ENCODE peak calls at places on chromosome 2, in seven cellular contexts. F is AG10803, Q is HT-29, B is GM06990, Y is K562, I is HuH-7.5, A is amniotic stem cell. P is an unnamed sample.
A peak's percentile ranks its signal among the peaks of the same experiment; 100 is the strongest.

GRCh38 chr2:44972771-44973535 is 31.5 kb downstream of the SIX3 start:
- DNase-seq in A (no peak), Q (no peak), B (no peak), Y (no peak), F (no peak), I (no peak), P (no peak)

GRCh38 chr2:109545828-109546713 is 67.7 kb downstream of the SEPTIN10 start:
- DNase-seq in Q (peak; percentile 81), A (peak; percentile 24), I (no peak), B (peak; percentile 52), F (peak; percentile 49), Y (peak; percentile 48), P (peak; percentile 49)

GRCh38 chr2:220228310-220229006 is 601.0 kb downstream of the SLC4A3 start:
- DNase-seq in Q (peak; percentile 93), I (no peak), Y (no peak), A (peak; percentile 85), F (peak; percentile 95), B (no peak), P (no peak)

GRCh38 chr2:25044990-25045389 is 3.1 kb downstream of the EFR3B start:
- DNase-seq in F (no peak), I (no peak), Y (no peak), Q (no peak), A (no peak), B (no peak), P (no peak)

GRCh38 chr2:25362564-25363145 is 20.9 kb upstream of the DNMT3A start:
- DNase-seq in F (no peak), B (peak; percentile 87), Q (no peak), I (no peak), A (no peak), Y (no peak), P (peak; percentile 85)

GRCh38 chr2:186503827-186504606 is 18.0 kb downstream of the ZC3H15 start:
- DNase-seq in Y (no peak), A (no peak), Q (peak; percentile 63), F (peak; percentile 56), I (no peak), B (no peak), P (peak; percentile 11)

GRCh38 chr2:54015809-54016703 is 45.3 kb upstream of the PSME4 start:
- DNase-seq in Q (no peak), I (no peak), Y (no peak), F (peak; percentile 89), A (peak; percentile 7), B (no peak), P (no peak)

GRCh38 chr2:98063289-98063688 is 23.7 kb upstream of the VWA3B start:
- DNase-seq in B (no peak), Q (no peak), F (no peak), A (no peak), I (no peak), Y (no peak), P (no peak)

GRCh38 chr2:238100049-238100820 is at the start of gene ESPNL:
- DNase-seq in F (no peak), A (no peak), B (no peak), Q (no peak), I (no peak), Y (peak; percentile 34), P (no peak)

GRCh38 chr2:9939587-9940485 is 11.7 kb upstream of the GRHL1 start:
- DNase-seq in B (no peak), Y (no peak), F (no peak), A (no peak), Q (no peak), I (no peak), P (no peak)

GRCh38 chr2:43874776-43875451 is 36.1 kb downstream of the ABCG8 start:
- DNase-seq in A (no peak), B (no peak), Q (no peak), Y (no peak), I (no peak), F (no peak), P (no peak)

GRCh38 chr2:118059919-118060478 is 28.3 kb upstream of the INSIG2 start:
- DNase-seq in B (peak; percentile 45), I (no peak), F (peak; percentile 99), A (no peak), Y (no peak), Q (peak; percentile 54), P (no peak)

GRCh38 chr2:3340144-3340543 is 37.5 kb downstream of the EIPR1 start:
- DNase-seq in Q (no peak), A (no peak), Y (no peak), I (no peak), B (no peak), F (no peak), P (no peak)

GRCh38 chr2:183244300-183244849 is 120.1 kb downstream of the NUP35 start:
- DNase-seq in B (no peak), Q (no peak), Y (no peak), A (no peak), I (no peak), F (no peak), P (no peak)

GRCh38 chr2:162839419-162839818 is 852 bp upstream of the KCNH7 start:
- DNase-seq in Q (no peak), B (no peak), F (no peak), I (no peak), Y (no peak), A (no peak), P (no peak)

GRCh38 chr2:211405036-211405435 is 848.6 kb downstream of the CPS1 start:
- DNase-seq in Q (no peak), B (no peak), I (no peak), F (no peak), Y (no peak), A (no peak), P (no peak)

GRCh38 chr2:184654945-184655344 is 56.6 kb downstream of the ZNF804A start:
- DNase-seq in Q (no peak), A (no peak), F (peak; percentile 58), B (no peak), I (no peak), Y (no peak), P (no peak)

GRCh38 chr2:63962186-63962585 is 57.0 kb downstream of the VPS54 start:
- DNase-seq in A (no peak), F (no peak), Y (no peak), B (no peak), I (no peak), Q (no peak), P (no peak)

GRCh38 chr2:29606105-29606871 is 315.1 kb downstream of the ALK start:
- DNase-seq in Y (no peak), A (peak; percentile 28), Q (no peak), I (no peak), F (peak; percentile 87), B (no peak), P (no peak)

P was measured in GM20000.